ENCODE peak calls at places on chromosomes 13 and 19, in four cellular contexts. P, E, V and Y are unnamed samples.

GRCh38 chr19:3178973-3179738 is 587 bp downstream of the S1PR4 start:
- DNase-seq in P (no peak), E (peak; percentile 32), V (no peak), Y (no peak)

GRCh38 chr13:100434010-100434763 is 154.4 kb downstream of the GGACT start:
- DNase-seq in P (peak; percentile 74), E (no peak), V (no peak), Y (no peak)

GRCh38 chr13:23703241-23703640 is 133.0 kb downstream of the TNFRSF19 start:
- DNase-seq in P (no peak), E (no peak), V (no peak), Y (no peak)

GRCh38 chr19:28283592-28283991 is 929.4 kb downstream of the UQCRFS1 start:
- DNase-seq in P (no peak), E (no peak), V (no peak), Y (no peak)

GRCh38 chr13:110869805-110870706 is 44.8 kb downstream of the ANKRD10 start:
- DNase-seq in P (peak; percentile 100), E (no peak), V (peak; percentile 90), Y (no peak)

GRCh38 chr13:73677041-73677589 is 457.1 kb downstream of the KLF12 start:
- DNase-seq in P (peak; percentile 24), E (no peak), V (no peak), Y (no peak)

GRCh38 chr19:33561261-33561660 is 39.7 kb upstream of the PEPD start:
- DNase-seq in P (no peak), E (no peak), V (no peak), Y (no peak)

GRCh38 chr13:48231080-48231479 is 1.9 kb upstream of the ITM2B start:
- DNase-seq in P (peak; percentile 81), E (no peak), V (no peak), Y (no peak)

GRCh38 chr13:43908156-43909126 is 28.7 kb downstream of the LACC1 start:
- DNase-seq in P (peak; percentile 79), E (no peak), V (no peak), Y (peak; percentile 13)

GRCh38 chr19:30520735-30521479 is 148.7 kb downstream of the ZNF536 start:
- DNase-seq in P (no peak), E (no peak), V (no peak), Y (no peak)

GRCh38 chr13:45341799-45342584 is 1.0 kb upstream of the TPT1 start:
- DNase-seq in P (peak; percentile 63), E (no peak), V (peak; percentile 71), Y (no peak)